ENCODE peak calls at places on chromosome 5, in eight cellular contexts. F, S, C, H, Y, M, N and K are unnamed samples.

GRCh38 chr5:123807177-123807900 is 295.4 kb downstream of the CSNK1G3 start:
- DNase-seq in F (no peak), S (no peak), C (peak), H (no peak), Y (no peak), M (no peak), N (no peak), K (no peak)

GRCh38 chr5:127870914-127871313 is 167.7 kb downstream of the CCDC192 start:
- DNase-seq in F (no peak), S (no peak), C (peak), H (peak), Y (peak), M (no peak), N (peak), K (no peak)

GRCh38 chr5:87034562-87034961 is 233.1 kb upstream of the RASA1 start:
- DNase-seq in F (no peak), S (no peak), C (no peak), H (no peak), Y (no peak), M (peak), N (no peak), K (no peak)

GRCh38 chr5:167642779-167643517 is 648.5 kb upstream of the WWC1 start:
- DNase-seq in F (no peak), S (no peak), C (peak), H (peak), Y (no peak), M (no peak), N (no peak), K (no peak)

GRCh38 chr5:67156976-67157583 is 39.5 kb downstream of the CD180 start:
- DNase-seq in F (no peak), S (peak), C (no peak), H (peak), Y (no peak), M (peak), N (no peak), K (no peak)

GRCh38 chr5:24053731-24054130 is 546.3 kb downstream of the PRDM9 start:
- DNase-seq in F (no peak), S (no peak), C (no peak), H (no peak), Y (no peak), M (no peak), N (no peak), K (no peak)

GRCh38 chr5:39132128-39132447 is 57.9 kb upstream of the RICTOR start:
- DNase-seq in F (no peak), S (no peak), C (no peak), H (no peak), Y (no peak), M (no peak), N (no peak), K (no peak)

GRCh38 chr5:115962565-115963402 is 509 bp downstream of the LVRN start:
- DNase-seq in F (no peak), S (no peak), C (no peak), H (no peak), Y (peak), M (no peak), N (peak), K (no peak)

GRCh38 chr5:55509768-55510522 is 24.8 kb downstream of the PLPP1 start:
- DNase-seq in F (no peak), S (no peak), C (no peak), H (no peak), Y (no peak), M (no peak), N (no peak), K (no peak)

GRCh38 chr5:10338996-10339903 is 14.2 kb upstream of the MARCHF6 start:
- DNase-seq in F (no peak), S (no peak), C (no peak), H (peak), Y (no peak), M (no peak), N (peak), K (no peak)

GRCh38 chr5:57650360-57651069 is 167.9 kb upstream of the ACTBL2 start:
- DNase-seq in F (no peak), S (no peak), C (peak), H (peak), Y (no peak), M (peak), N (no peak), K (no peak)

GRCh38 chr5:68074048-68074632 is 141.4 kb upstream of the PIK3R1 start:
- DNase-seq in F (no peak), S (no peak), C (no peak), H (no peak), Y (no peak), M (no peak), N (peak), K (no peak)

DNA sequence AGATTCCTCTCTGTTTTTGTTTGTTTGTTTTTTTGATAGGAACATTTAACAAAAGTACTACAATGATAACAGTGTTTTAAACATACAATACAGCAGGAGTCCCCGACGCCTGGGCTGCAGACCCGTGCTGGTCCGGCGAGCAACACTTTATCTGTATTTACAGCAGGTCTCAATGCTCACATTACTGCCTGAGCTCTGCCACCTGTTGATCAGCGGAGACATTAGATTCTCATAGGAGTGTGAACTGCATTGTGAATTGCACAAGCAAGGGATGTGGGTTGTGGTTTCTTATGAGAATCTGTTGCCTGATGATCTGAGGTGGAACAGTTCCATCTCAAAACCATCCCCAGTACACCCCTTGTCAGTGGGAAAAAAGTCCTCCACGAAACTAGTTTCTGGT is 1068.5 kb upstream of the CDH10 start:
- DNase-seq in F (no peak), S (no peak), C (no peak), H (no peak), Y (no peak), M (peak), N (no peak), K (no peak)
- TF ChIP-seq CTCF in F (no peak), S (no peak), C (no peak), H (no peak), Y (no peak), M (no peak), N (no peak), K (no peak)

DNA sequence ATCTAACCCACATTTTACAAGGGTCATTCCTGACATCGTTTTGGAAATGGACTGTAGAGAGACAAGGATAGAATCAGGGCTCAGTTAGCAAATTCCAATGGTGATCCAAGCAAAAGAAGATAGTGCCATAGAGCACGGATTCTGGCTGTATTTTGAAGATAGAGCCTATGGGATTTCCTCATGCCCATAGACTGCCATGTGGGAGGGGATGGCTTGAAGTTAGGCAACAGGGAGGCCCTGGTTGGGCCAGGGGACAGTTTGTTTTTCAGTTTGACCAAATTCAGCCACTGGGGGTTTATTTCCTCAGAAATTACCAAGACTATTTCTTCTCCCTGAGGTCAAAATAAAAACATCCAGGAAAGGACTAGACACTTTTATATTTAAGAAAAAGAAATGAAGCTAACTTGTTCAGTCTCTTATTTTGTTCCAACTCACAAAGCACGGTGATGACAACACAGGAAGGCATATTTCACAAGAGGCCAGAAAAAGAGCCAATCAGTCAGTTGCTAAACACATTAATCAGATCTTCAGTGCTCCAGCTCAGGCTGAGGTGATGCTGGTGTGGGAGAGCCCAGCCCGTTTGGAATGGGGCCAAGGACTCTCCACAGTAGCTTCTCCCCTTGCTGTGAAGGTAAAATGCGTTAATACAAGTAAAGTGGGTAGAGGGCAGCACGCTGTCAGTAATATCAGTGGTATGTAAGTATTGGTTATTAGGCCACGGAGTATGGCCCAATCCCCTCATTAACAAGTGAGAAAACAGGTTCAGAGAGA is 4.4 kb upstream of the DCTN4 start:
- DNase-seq in F (peak), S (no peak), C (peak), H (peak), Y (no peak), M (no peak), N (peak), K (no peak)
- TF ChIP-seq CTCF in F (no peak), S (no peak), C (no peak), H (no peak), Y (no peak), M (no peak), N (no peak), K (no peak)

DNA sequence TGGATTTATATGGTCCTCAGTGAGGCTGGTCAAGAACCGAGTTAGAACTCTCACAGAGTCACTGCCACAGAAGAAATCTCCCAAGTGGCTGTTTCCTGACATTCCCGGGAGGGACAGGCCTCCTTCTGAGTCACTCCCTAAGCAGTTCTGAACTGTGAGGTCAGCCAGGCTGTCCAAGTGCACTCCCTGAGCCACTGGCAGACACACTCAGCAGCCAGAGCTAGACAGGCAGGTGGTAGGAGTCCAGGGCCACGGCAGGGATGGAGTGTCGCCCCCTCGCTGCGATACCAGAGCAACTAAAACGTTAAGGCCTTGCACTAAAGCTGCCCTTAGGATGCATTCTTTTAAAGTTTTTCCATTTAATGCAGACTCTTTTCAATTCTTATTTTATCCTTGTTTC is 3.4 kb downstream of the IL4 start:
- DNase-seq in F (no peak), S (no peak), C (peak), H (peak), Y (peak), M (no peak), N (no peak), K (no peak)
- TF ChIP-seq CTCF in F (no peak), S (no peak), C (peak), H (peak), Y (peak), M (no peak), N (no peak), K (no peak)

GRCh38 chr5:140228364-140228837 is 53.4 kb downstream of the CYSTM1 start:
- DNase-seq in F (no peak), S (no peak), C (no peak), H (no peak), Y (no peak), M (no peak), N (no peak), K (no peak)

GRCh38 chr5:140224658-140225057 is 49.7 kb downstream of the CYSTM1 start:
- DNase-seq in F (no peak), S (no peak), C (no peak), H (no peak), Y (no peak), M (no peak), N (no peak), K (no peak)

GRCh38 chr5:140223567-140223966 is 48.6 kb downstream of the CYSTM1 start:
- DNase-seq in F (no peak), S (no peak), C (no peak), H (no peak), Y (no peak), M (no peak), N (no peak), K (no peak)

GRCh38 chr5:140225396-140225795 is 50.4 kb downstream of the CYSTM1 start:
- DNase-seq in F (no peak), S (no peak), C (no peak), H (no peak), Y (no peak), M (no peak), N (no peak), K (no peak)

DNA sequence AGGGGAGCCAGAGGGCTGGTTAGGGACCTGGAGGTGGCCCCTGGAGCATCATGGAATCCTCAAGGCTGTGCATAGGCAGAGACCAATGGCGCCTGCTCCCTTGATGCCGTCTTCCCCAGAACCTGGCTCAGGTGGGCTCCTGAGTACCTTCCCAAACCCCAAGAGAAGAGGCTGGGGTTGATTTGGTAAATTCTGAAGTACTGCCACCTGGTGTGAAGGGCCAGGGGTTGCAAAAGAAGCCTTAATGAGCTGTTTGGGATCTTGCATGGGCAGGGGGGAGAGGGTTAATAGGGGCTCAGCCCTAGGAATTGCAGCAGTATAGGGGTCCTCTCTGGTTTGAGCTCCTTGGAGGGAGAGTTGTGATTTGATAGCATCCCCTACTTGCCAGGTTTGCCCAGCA is 52.1 kb downstream of the CYSTM1 start:
- DNase-seq in F (no peak), S (no peak), C (no peak), H (no peak), Y (no peak), M (no peak), N (no peak), K (no peak)
- TF ChIP-seq CTCF in F (no peak), S (no peak), C (no peak), H (no peak), Y (no peak), M (no peak), N (no peak), K (no peak)

DNA sequence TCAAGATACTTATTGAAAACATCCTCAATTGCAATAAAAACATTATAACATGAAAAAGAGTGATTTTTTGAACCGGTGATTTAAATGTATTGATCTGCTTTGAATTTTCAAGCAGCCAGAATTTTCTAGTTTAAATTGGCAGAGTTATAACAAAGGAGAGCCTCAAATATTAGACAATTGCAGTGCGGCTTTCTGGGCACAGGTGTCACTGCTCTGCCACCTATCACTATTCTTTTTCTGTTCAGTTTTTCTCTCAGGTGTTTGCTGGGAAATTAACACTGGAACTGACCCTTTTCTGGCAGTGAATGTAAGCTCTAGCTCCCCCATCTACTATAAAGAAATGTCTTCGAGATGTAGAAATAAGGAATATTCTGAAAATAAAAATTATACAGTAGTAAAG is 23.0 kb downstream of the ZBED3 start:
- DNase-seq in F (no peak), S (no peak), C (no peak), H (no peak), Y (no peak), M (no peak), N (no peak), K (no peak)
- TF ChIP-seq CTCF in F (no peak), S (no peak), C (no peak), H (no peak), Y (no peak), M (peak), N (no peak), K (no peak)

DNA sequence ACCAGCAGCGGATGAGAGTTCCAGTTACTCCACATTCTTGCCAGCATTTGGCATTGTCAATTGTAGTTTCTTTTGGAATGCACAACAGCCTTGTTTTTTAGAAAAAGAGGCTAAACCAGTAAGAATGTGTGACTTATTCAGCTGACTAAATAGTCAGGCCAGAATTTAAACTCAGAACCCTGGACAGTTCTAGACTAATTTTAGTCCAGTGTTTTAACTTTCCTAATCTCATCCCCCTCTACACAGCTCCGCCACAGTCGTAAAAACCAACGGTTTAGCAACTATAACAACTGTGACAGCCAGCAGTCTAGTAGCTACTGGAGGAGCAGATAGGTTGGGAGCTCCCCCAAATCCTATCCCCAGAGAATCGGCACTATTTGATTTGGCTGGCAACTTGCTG is 103.7 kb downstream of the FOXD1 start:
- DNase-seq in F (no peak), S (no peak), C (no peak), H (no peak), Y (no peak), M (no peak), N (no peak), K (no peak)
- TF ChIP-seq CTCF in F (no peak), S (no peak), C (no peak), H (no peak), Y (no peak), M (no peak), N (no peak), K (no peak)

DNA sequence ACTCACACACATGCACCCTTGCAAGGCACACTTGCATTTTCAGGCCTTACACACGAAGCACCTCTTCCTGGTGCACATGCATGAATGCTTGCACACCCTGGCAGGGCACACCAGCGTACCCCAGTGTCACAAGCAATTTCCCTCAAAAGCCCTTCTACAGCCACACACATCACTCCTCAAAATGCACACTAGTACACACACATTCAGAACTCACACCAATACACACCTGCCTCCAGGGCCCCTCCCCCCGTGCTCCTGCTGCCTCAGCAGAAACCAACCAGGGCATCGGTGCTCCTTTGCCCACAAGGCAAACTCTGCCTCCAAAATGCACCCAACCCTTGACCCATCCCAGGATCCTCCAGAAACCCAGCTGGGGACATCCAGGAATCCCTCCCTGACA is 1.2 kb downstream of the CAMK2A start:
- DNase-seq in F (no peak), S (no peak), C (no peak), H (no peak), Y (no peak), M (no peak), N (no peak), K (no peak)
- TF ChIP-seq CTCF in F (no peak), S (no peak), C (no peak), H (no peak), Y (no peak), M (no peak), N (no peak), K (no peak)

DNA sequence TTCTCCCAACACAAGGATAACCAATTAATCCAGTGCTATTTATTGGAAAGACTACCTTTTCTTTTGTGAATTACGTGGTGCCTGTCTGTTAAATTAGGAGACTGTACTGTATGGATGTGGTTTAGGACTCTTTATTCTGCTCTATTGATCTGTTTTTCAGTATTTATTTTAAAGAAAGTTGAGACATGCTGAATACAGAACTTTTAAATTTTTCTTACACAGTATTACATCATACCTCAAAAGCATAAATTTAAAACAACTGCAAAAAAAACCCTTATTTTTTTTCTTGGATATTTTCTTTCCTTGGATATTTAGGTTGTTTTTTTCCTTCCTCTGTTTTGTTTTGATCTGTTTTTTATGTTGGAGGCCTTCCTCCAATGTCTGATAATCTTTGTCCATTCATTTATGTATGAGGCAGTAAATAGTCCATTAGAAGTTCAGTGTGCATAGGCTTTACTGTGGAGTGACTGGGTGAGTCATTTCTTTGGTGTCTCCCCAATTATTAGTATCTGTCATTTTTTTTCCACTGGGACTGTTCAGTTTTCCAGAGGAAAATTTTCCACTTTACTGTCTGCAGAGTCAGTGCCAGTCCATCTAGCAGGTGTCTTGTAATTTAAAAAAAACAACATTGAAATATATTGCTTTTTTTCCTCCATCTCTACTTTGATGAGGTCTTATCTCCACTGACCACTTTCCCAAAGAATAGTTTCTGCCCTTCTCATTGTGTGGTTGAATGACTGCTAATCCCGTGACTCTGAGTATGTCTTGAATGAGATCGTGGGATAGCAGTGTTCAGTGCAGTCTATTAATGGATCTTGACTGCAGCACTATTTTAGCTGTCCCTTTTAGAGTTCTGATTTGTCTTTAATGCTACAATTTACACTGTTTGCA is 15.2 kb downstream of the CYSTM1 start:
- DNase-seq in F (no peak), S (no peak), C (peak), H (peak), Y (no peak), M (no peak), N (no peak), K (no peak)
- TF ChIP-seq CTCF in F (no peak), S (no peak), C (no peak), H (no peak), Y (no peak), M (no peak), N (no peak), K (no peak)

GRCh38 chr5:153905214-153905613 is 133.5 kb downstream of the FAM114A2 start:
- DNase-seq in F (no peak), S (no peak), C (no peak), H (no peak), Y (no peak), M (no peak), N (no peak), K (no peak)
- TF ChIP-seq CTCF in F (no peak), S (no peak), C (no peak), H (peak), Y (no peak), M (no peak), N (no peak), K (no peak)